ENCODE peak calls at places on chromosome 10, in nine cellular contexts. G is skeletal muscle cell; L is fibroblast of lung; Z is kidney tubule cell; H is NCI-H1105; A is NCI-H1436; R is retinal pigment epithelial cell; I is Jurkat, Clone E6-1; D is Calu3. V is an unnamed sample.

GRCh38 chr10:75003195-75003594 is 108.3 kb upstream of the SAMD8 start:
- DNase-seq in G (no peak), L (no peak), Z (no peak), H (no peak), A (no peak), R (no peak), I (no peak), D (no peak), V (no peak)

GRCh38 chr10:43253461-43254198 is 13.2 kb downstream of the RASGEF1A start:
- DNase-seq in G (no peak), L (no peak), Z (no peak), H (no peak), A (no peak), R (no peak), I (no peak), D (no peak), V (no peak)

GRCh38 chr10:130167707-130168106 is 31.5 kb downstream of the GLRX3 start:
- DNase-seq in G (no peak), L (no peak), Z (no peak), H (no peak), A (no peak), R (no peak), I (no peak), D (no peak), V (no peak)

GRCh38 chr10:79244841-79245504 is 102.3 kb upstream of the PPIF start:
- DNase-seq in G (no peak), L (peak), Z (no peak), H (no peak), A (no peak), R (no peak), I (peak), D (no peak), V (no peak)

GRCh38 chr10:54797636-54798395 is 3.2 kb downstream of the PCDH15 start:
- DNase-seq in G (no peak), L (peak), Z (peak), H (no peak), A (no peak), R (peak), I (no peak), D (no peak), V (no peak)

GRCh38 chr10:104895981-104896380 is 254.9 kb downstream of the SORCS3 start:
- DNase-seq in G (no peak), L (no peak), Z (no peak), H (no peak), A (no peak), R (no peak), I (no peak), D (no peak), V (no peak)

GRCh38 chr10:70596110-70596798 is 6.3 kb downstream of the PRF1 start:
- DNase-seq in G (no peak), L (no peak), Z (no peak), H (no peak), A (no peak), R (no peak), I (no peak), D (no peak), V (no peak)

GRCh38 chr10:5323446-5323845 is 41.3 kb upstream of the UCN3 start:
- DNase-seq in G (no peak), L (no peak), Z (no peak), H (no peak), A (no peak), R (no peak), I (no peak), D (no peak), V (no peak)

GRCh38 chr10:22911889-22912762 is 15.7 kb upstream of the ARMC3 start:
- DNase-seq in G (peak), L (peak), Z (no peak), H (peak), A (peak), R (peak), I (no peak), D (no peak), V (no peak)

GRCh38 chr10:133126431-133127290 is 33.4 kb upstream of the KNDC1 start:
- DNase-seq in G (no peak), L (no peak), Z (no peak), H (no peak), A (no peak), R (no peak), I (no peak), D (no peak), V (no peak)

GRCh38 chr10:85293483-85293882 is 965.1 kb downstream of the CCSER2 start:
- DNase-seq in G (no peak), L (no peak), Z (no peak), H (no peak), A (no peak), R (no peak), I (no peak), D (no peak), V (no peak)

GRCh38 chr10:653991-654646 is 35.3 kb downstream of the DIP2C start:
- DNase-seq in G (no peak), L (peak), Z (no peak), H (no peak), A (no peak), R (no peak), I (no peak), D (no peak), V (no peak)